ENCODE peak calls at places on chromosomes 3 and 15, in four cellular contexts. One of them, this sample, is unnamed.
A peak's percentile ranks its signal among the peaks of the same experiment; 100 is the strongest.

GRCh38 chr3:172919297-172919683 is 168.8 kb downstream of the ECT2 start:
- DNase-seq in neuronal stem cell: no peak
- DNase-seq in H1: no peak
- DNase-seq in IMR-90: no peak
- DNase-seq in this sample: no peak

GRCh38 chr3:43998374-43998840 is 243.3 kb upstream of the TOPAZ1 start:
- DNase-seq in neuronal stem cell: no peak
- DNase-seq in H1: peak; percentile 73
- DNase-seq in IMR-90: no peak
- DNase-seq in this sample: peak; percentile 10

GRCh38 chr3:62531494-62531893 is 158.1 kb upstream of the FEZF2 start:
- DNase-seq in neuronal stem cell: no peak
- DNase-seq in H1: no peak
- DNase-seq in IMR-90: no peak
- DNase-seq in this sample: no peak

GRCh38 chr3:64441861-64442260 is 216.6 kb upstream of the PRICKLE2 start:
- DNase-seq in neuronal stem cell: no peak
- DNase-seq in H1: no peak
- DNase-seq in IMR-90: peak; percentile 72
- DNase-seq in this sample: peak; percentile 71

GRCh38 chr3:14689247-14689980 is 14.5 kb downstream of the C3orf20 start:
- DNase-seq in neuronal stem cell: no peak
- DNase-seq in H1: no peak
- DNase-seq in IMR-90: no peak
- DNase-seq in this sample: no peak

GRCh38 chr3:33991673-33992072 is 193.2 kb downstream of the PDCD6IP start:
- DNase-seq in neuronal stem cell: no peak
- DNase-seq in H1: no peak
- DNase-seq in IMR-90: no peak
- DNase-seq in this sample: no peak

GRCh38 chr3:66393486-66394260 is 107.1 kb downstream of the LRIG1 start:
- DNase-seq in neuronal stem cell: no peak
- DNase-seq in H1: no peak
- DNase-seq in IMR-90: peak; percentile 14
- DNase-seq in this sample: peak; percentile 39

GRCh38 chr15:73691398-73691797 is 7.2 kb downstream of the CD276 start:
- DNase-seq in neuronal stem cell: no peak
- DNase-seq in H1: no peak
- DNase-seq in IMR-90: peak; percentile 77
- DNase-seq in this sample: peak; percentile 88

GRCh38 chr3:178703268-178703975 is 167.2 kb downstream of the KCNMB2 start:
- DNase-seq in neuronal stem cell: no peak
- DNase-seq in H1: no peak
- DNase-seq in IMR-90: peak; percentile 97
- DNase-seq in this sample: peak; percentile 95

GRCh38 chr15:42363942-42364341 is 4.6 kb downstream of the CAPN3 start:
- DNase-seq in neuronal stem cell: no peak
- DNase-seq in H1: no peak
- DNase-seq in IMR-90: no peak
- DNase-seq in this sample: no peak

GRCh38 chr15:52440414-52440813 is 88.3 kb downstream of the MYO5A start:
- DNase-seq in neuronal stem cell: no peak
- DNase-seq in H1: no peak
- DNase-seq in IMR-90: peak; percentile 42
- DNase-seq in this sample: peak; percentile 43

DNA sequence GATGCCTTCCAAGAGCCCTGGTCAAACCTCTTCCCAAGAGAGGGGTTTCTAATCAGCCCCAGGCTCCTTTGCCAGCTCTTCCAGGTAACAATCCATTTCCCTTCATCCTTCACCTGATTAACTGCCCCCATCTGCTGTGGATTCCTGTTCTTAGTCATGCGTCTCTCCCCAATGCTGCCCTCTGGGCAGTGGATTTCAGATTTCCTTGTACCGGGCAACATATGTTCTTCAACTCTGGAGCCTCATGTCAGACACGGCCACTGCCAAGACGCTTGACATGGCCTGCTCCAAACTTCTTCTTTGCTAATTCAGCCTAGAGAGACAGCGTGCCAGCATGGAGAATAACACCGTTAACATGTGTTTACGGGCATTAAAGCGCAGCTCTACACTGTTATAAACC is 1035.2 kb upstream of the NR2F2 start:
- DNase-seq in neuronal stem cell: no peak
- DNase-seq in H1: no peak
- DNase-seq in IMR-90: no peak
- DNase-seq in this sample: no peak
- H3K4me3 ChIP-seq in neuronal stem cell: no peak overlapping the region
- H3K4me3 ChIP-seq in H1: no peak overlapping the region
- H3K4me3 ChIP-seq in IMR-90: no peak overlapping the region
- H3K4me3 ChIP-seq in this sample: no peak overlapping the region

GRCh38 chr3:59886790-59887189 is 837.0 kb upstream of the CFAP20DC start:
- DNase-seq in neuronal stem cell: no peak
- DNase-seq in H1: no peak
- DNase-seq in IMR-90: no peak
- DNase-seq in this sample: no peak
- H2BK15ac ChIP-seq in neuronal stem cell: no peak overlapping the region
- H2BK15ac ChIP-seq in H1: no peak overlapping the region
- H2BK15ac ChIP-seq in IMR-90: no peak overlapping the region
- H2BK15ac ChIP-seq in this sample: no peak overlapping the region

GRCh38 chr15:33699691-33700447 is 268.4 kb upstream of the CHRM5 start:
- DNase-seq in neuronal stem cell: no peak
- DNase-seq in H1: no peak
- DNase-seq in IMR-90: peak; percentile 12
- DNase-seq in this sample: no peak
- H4K91ac ChIP-seq in neuronal stem cell: no peak overlapping the region
- H4K91ac ChIP-seq in H1: no peak overlapping the region
- H4K91ac ChIP-seq in IMR-90: no peak overlapping the region
- H4K91ac ChIP-seq in this sample: no peak overlapping the region

DNA sequence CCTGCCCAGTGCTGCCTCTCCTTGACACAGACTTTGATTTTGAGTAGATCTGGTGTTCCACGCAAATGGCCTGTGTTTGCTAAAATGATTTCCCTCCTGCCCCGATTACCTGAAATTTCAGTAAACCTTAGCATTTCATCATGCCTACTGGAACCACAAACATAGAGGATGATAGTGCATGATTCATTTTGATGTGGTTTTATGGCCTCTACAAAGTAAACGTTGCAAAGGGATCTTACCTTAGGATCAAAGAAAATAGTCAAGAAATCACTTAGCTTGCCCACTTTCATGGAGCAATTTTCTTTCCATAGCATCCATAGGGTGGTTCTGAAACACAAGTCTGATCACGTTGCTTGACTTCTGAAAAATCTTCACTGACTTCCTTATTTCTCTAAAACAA is 524.6 kb upstream of the ATP11B start:
- DNase-seq in neuronal stem cell: no peak
- DNase-seq in H1: no peak
- DNase-seq in IMR-90: no peak
- DNase-seq in this sample: no peak
- H3K4me3 ChIP-seq in neuronal stem cell: no peak overlapping the region
- H3K4me3 ChIP-seq in H1: no peak overlapping the region
- H3K4me3 ChIP-seq in IMR-90: no peak overlapping the region
- H3K4me3 ChIP-seq in this sample: no peak overlapping the region

DNA sequence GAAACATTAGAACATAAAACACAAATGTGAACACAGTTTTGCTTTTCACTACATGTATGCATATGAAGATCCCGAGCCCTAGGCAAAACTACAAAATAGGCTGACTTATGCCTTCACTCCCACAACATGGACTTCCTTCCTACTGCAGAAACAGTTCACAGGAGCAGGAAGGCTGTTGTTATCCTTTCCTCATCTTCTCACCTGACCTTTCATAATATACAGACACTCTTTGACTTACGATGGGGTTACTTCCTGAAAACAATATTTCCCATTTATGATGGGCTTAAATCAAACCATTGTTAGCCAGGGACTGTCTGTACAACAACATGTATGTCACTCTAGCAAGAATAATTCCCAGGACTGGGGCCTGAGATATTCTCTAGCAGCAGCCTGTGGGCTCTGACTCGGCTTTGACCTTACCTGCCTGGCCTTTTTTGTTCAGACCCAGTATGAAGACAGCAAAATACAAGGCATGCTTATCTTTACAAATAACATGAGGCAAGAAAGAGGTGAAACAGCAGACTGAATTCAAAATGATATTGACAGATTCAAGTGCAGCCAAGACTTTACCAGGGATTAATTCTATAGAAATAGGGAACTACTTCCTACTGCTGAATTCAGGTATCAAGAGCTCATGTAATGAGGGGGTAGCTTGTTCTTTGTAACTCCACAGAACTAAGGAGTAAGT is 51.8 kb upstream of the PLXND1 start:
- DNase-seq in neuronal stem cell: no peak
- DNase-seq in H1: no peak
- DNase-seq in IMR-90: no peak
- DNase-seq in this sample: no peak
- H2BK15ac ChIP-seq in neuronal stem cell: no peak overlapping the region
- H2BK15ac ChIP-seq in H1: no peak overlapping the region
- H2BK15ac ChIP-seq in IMR-90: peak overlapping the region; percentile 69
- H2BK15ac ChIP-seq in this sample: no peak overlapping the region

GRCh38 chr3:25412269-25412668 is 15.8 kb upstream of the RARB start:
- DNase-seq in neuronal stem cell: no peak
- DNase-seq in H1: no peak
- DNase-seq in IMR-90: peak; percentile 16
- DNase-seq in this sample: peak; percentile 66
- H4K91ac ChIP-seq in neuronal stem cell: no peak overlapping the region
- H4K91ac ChIP-seq in H1: no peak overlapping the region
- H4K91ac ChIP-seq in IMR-90: no peak overlapping the region
- H4K91ac ChIP-seq in this sample: no peak overlapping the region

GRCh38 chr3:159339131-159339530 is 537.3 kb downstream of the MFSD1 start:
- DNase-seq in neuronal stem cell: no peak
- DNase-seq in H1: no peak
- DNase-seq in IMR-90: no peak
- DNase-seq in this sample: no peak
- H3K4me3 ChIP-seq in neuronal stem cell: no peak overlapping the region
- H3K4me3 ChIP-seq in H1: no peak overlapping the region
- H3K4me3 ChIP-seq in IMR-90: no peak overlapping the region
- H3K4me3 ChIP-seq in this sample: no peak overlapping the region

GRCh38 chr15:98648654-98649537 is 557 bp downstream of the IGF1R start:
- DNase-seq in neuronal stem cell: peak; percentile 72
- DNase-seq in H1: no peak
- DNase-seq in IMR-90: peak; percentile 47
- DNase-seq in this sample: peak; percentile 67
- H2BK15ac ChIP-seq in neuronal stem cell: no peak overlapping the region
- H2BK15ac ChIP-seq in H1: no peak overlapping the region
- H2BK15ac ChIP-seq in IMR-90: no peak overlapping the region
- H2BK15ac ChIP-seq in this sample: peak overlapping the region; percentile 94

DNA sequence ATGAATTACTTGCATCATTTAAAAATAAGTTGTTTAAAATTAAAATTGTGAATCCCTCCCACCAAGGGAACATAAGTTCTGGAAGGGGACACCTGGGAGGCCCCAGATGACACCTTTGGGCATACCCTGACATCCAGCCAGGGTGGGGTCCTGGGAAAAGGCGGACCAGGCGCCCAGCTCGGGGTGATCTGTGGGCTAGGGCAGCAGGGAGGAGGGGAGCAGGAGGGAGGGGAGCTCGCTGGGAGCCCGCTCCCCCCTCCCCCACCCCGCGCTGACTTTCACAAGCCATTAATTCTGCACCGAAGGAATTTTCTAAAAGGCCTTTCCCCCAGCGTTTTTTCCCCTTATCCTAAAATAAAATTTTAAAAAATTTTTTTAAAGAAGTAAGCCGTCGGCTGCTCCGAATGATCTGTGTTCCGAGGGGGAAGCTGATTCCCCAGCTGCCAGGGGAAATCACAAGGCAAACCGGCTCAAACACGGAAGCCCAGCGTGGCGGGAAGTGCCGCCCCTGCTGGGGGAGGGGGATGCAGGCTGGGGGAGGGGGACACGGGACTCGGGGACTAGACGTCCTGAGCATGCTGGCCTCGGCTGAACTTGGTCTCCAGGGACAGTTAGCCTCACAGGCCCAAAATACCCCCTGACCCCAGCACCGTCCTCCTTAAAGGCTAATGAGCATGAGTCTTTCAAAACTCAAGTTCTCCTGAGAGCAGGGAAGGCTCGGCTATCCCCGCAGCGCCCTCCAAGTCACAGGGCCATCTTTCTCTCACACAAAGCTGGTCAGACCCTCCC is 13.9 kb downstream of the PLXND1 start:
- DNase-seq in neuronal stem cell: no peak
- DNase-seq in H1: peak; percentile 77
- DNase-seq in IMR-90: no peak
- DNase-seq in this sample: peak; percentile 77
- H4K91ac ChIP-seq in neuronal stem cell: no peak overlapping the region
- H4K91ac ChIP-seq in H1: peak overlapping the region; percentile 91
- H4K91ac ChIP-seq in IMR-90: peak overlapping the region; percentile 54
- H4K91ac ChIP-seq in this sample: peak overlapping the region; percentile 98

This sample was measured in mesenchymal stem cell.